ENCODE peak calls at places on chromosomes 2 and 18, in ten cellular contexts. F is nucleus accumbens, Z is omental fat pad, Q is fibroblast of pulmonary artery, I is substantia nigra, K is iris pigment epithelial cell, H is colonic mucosa, P is C1 segment of cervical spinal cord, O is activated T-cell treated with anti-CD3 and anti-CD28 coated beads for 1 hour, U is ELF-1. X is an unnamed sample.

GRCh38 chr2:105330681-105331375 is 1.3 kb upstream of the TGFBRAP1 start:
- DNase-seq in F (no peak), Z (no peak), Q (no peak), I (no peak), K (no peak), H (peak), P (no peak), O (no peak), U (no peak), X (no peak)

GRCh38 chr2:20625491-20625919 is 25.4 kb downstream of the HS1BP3 start:
- DNase-seq in F (no peak), Z (no peak), Q (no peak), I (no peak), K (no peak), H (no peak), P (no peak), O (no peak), U (no peak), X (no peak)

GRCh38 chr2:111905990-111906735 is 7.8 kb downstream of the MERTK start:
- DNase-seq in F (peak), Z (no peak), Q (no peak), I (no peak), K (peak), H (no peak), P (no peak), O (no peak), U (peak), X (peak)

GRCh38 chr2:173596226-173596625 is 241.6 kb downstream of the CDCA7 start:
- DNase-seq in F (no peak), Z (no peak), Q (no peak), I (no peak), K (no peak), H (no peak), P (no peak), O (no peak), U (no peak), X (no peak)

GRCh38 chr18:75210274-75211001 is at the start of gene TSHZ1:
- DNase-seq in F (peak), Z (no peak), Q (peak), I (no peak), K (peak), H (peak), P (peak), O (peak), U (peak), X (no peak)

GRCh38 chr2:167753142-167753541 is 494.3 kb downstream of the STK39 start:
- DNase-seq in F (no peak), Z (no peak), Q (no peak), I (no peak), K (no peak), H (no peak), P (no peak), O (no peak), U (no peak), X (no peak)

GRCh38 chr2:231535961-231536360 is 5.7 kb upstream of the NMUR1 start:
- DNase-seq in F (no peak), Z (no peak), Q (no peak), I (no peak), K (no peak), H (no peak), P (no peak), O (no peak), U (no peak), X (no peak)

GRCh38 chr2:142483653-142484052 is 352.8 kb upstream of the LRP1B start:
- DNase-seq in F (no peak), Z (no peak), Q (no peak), I (no peak), K (no peak), H (no peak), P (no peak), O (no peak), U (no peak), X (no peak)

GRCh38 chr2:215590353-215590752 is 154.5 kb upstream of the FN1 start:
- DNase-seq in F (no peak), Z (no peak), Q (no peak), I (no peak), K (no peak), H (no peak), P (no peak), O (no peak), U (no peak), X (no peak)

GRCh38 chr2:22897428-22897827 is 487.6 kb upstream of the KLHL29 start:
- DNase-seq in F (no peak), Z (no peak), Q (no peak), I (no peak), K (no peak), H (no peak), P (no peak), O (no peak), U (no peak), X (no peak)

GRCh38 chr2:177784449-177784845 is 288.1 kb downstream of the PDE11A start:
- DNase-seq in F (no peak), Z (no peak), Q (peak), I (no peak), K (peak), H (no peak), P (no peak), O (no peak), U (no peak), X (no peak)

GRCh38 chr2:16613475-16613874 is 52.2 kb downstream of the CYRIA start:
- DNase-seq in F (no peak), Z (no peak), Q (peak), I (no peak), K (peak), H (no peak), P (no peak), O (no peak), U (no peak), X (no peak)

GRCh38 chr2:8193686-8194615 is 487.9 kb upstream of the ID2 start:
- DNase-seq in F (no peak), Z (no peak), Q (no peak), I (no peak), K (no peak), H (no peak), P (no peak), O (no peak), U (peak), X (no peak)

GRCh38 chr18:20971886-20972267 is 139.7 kb downstream of the ROCK1 start:
- DNase-seq in F (no peak), Z (no peak), Q (peak), I (no peak), K (peak), H (no peak), P (no peak), O (no peak), U (no peak), X (no peak)

GRCh38 chr2:20622296-20622686 is 28.6 kb downstream of the HS1BP3 start:
- DNase-seq in F (no peak), Z (no peak), Q (no peak), I (no peak), K (no peak), H (no peak), P (no peak), O (no peak), U (no peak), X (no peak)

GRCh38 chr2:207254526-207255464 is 89.0 kb upstream of the KLF7 start:
- DNase-seq in F (no peak), Z (no peak), Q (peak), I (no peak), K (peak), H (no peak), P (no peak), O (no peak), U (no peak), X (no peak)

GRCh38 chr2:240187989-240188590 is 47.6 kb upstream of the OTOS start:
- DNase-seq in F (no peak), Z (no peak), Q (no peak), I (no peak), K (no peak), H (no peak), P (no peak), O (no peak), U (no peak), X (no peak)

GRCh38 chr2:48601349-48601748 is 16.3 kb upstream of the GTF2A1L start:
- DNase-seq in F (no peak), Z (no peak), Q (peak), I (no peak), K (peak), H (peak), P (peak), O (no peak), U (peak), X (no peak)

GRCh38 chr2:231364961-231365810 is 30.3 kb upstream of the B3GNT7 start:
- DNase-seq in F (peak), Z (no peak), Q (peak), I (no peak), K (peak), H (peak), P (peak), O (no peak), U (peak), X (peak)

GRCh38 chr18:32754508-32755263 is 18.1 kb downstream of the KLHL14 start:
- DNase-seq in F (no peak), Z (no peak), Q (no peak), I (no peak), K (no peak), H (no peak), P (no peak), O (no peak), U (peak), X (no peak)

GRCh38 chr18:25467226-25468065 is 115.5 kb upstream of the ZNF521 start:
- DNase-seq in F (no peak), Z (no peak), Q (no peak), I (no peak), K (no peak), H (no peak), P (no peak), O (no peak), U (no peak), X (no peak)

GRCh38 chr2:55555977-55556376 is 36.5 kb downstream of the CFAP36 start:
- DNase-seq in F (no peak), Z (no peak), Q (peak), I (no peak), K (peak), H (no peak), P (no peak), O (no peak), U (no peak), X (no peak)

GRCh38 chr2:84424152-84424551 is 34.9 kb downstream of the SUCLG1 start:
- DNase-seq in F (no peak), Z (no peak), Q (peak), I (no peak), K (peak), H (no peak), P (no peak), O (no peak), U (no peak), X (no peak)

GRCh38 chr18:48600046-48600745 is 61.4 kb downstream of the CTIF start:
- DNase-seq in F (no peak), Z (no peak), Q (no peak), I (no peak), K (no peak), H (no peak), P (no peak), O (no peak), U (no peak), X (no peak)

GRCh38 chr2:242022550-242023290 is 153.2 kb downstream of the RTP5 start:
- DNase-seq in F (no peak), Z (no peak), Q (no peak), I (no peak), K (no peak), H (no peak), P (no peak), O (no peak), U (no peak), X (no peak)

GRCh38 chr2:10507106-10507505 is 59.0 kb upstream of the ODC1 start:
- DNase-seq in F (no peak), Z (no peak), Q (no peak), I (no peak), K (no peak), H (no peak), P (no peak), O (no peak), U (no peak), X (no peak)

GRCh38 chr2:218383892-218384519 is 1.9 kb downstream of the SLC11A1 start:
- DNase-seq in F (no peak), Z (no peak), Q (no peak), I (no peak), K (no peak), H (no peak), P (no peak), O (no peak), U (no peak), X (peak)

GRCh38 chr18:12315481-12315880 is 7.4 kb downstream of the TUBB6 start:
- DNase-seq in F (no peak), Z (no peak), Q (no peak), I (no peak), K (no peak), H (no peak), P (no peak), O (no peak), U (no peak), X (no peak)